ENCODE peak calls at places on chromosomes 7 and 10, in four cellular contexts. X, N, C and Q are unnamed samples.

GRCh38 chr10:70593513-70593890 is 9.0 kb downstream of the PRF1 start:
- DNase-seq in C (no peak), N (no peak), X (no peak), Q (no peak)

GRCh38 chr10:88897019-88897853 is 17.2 kb downstream of the STAMBPL1 start:
- DNase-seq in X (no peak), C (no peak), N (peak), Q (no peak)

GRCh38 chr10:43898592-43898991 is 249.9 kb upstream of the ZNF32 start:
- DNase-seq in N (no peak), X (no peak), C (no peak), Q (no peak)

GRCh38 chr10:125156739-125157472 is 3.5 kb downstream of the CTBP2 start:
- DNase-seq in X (no peak), C (no peak), N (no peak), Q (no peak)

GRCh38 chr10:84179059-84179710 is 5.6 kb downstream of the GPR15LG start:
- DNase-seq in X (no peak), N (no peak), C (no peak), Q (no peak)

GRCh38 chr10:117262296-117263293 is 21.7 kb downstream of the SLC18A2 start:
- DNase-seq in N (peak), C (no peak), X (no peak), Q (no peak)

GRCh38 chr7:27607210-27607606 is 55.5 kb downstream of the HIBADH start:
- DNase-seq in C (no peak), N (no peak), X (no peak), Q (no peak)

GRCh38 chr10:51937736-51938135 is 238.3 kb upstream of the CSTF2T start:
- DNase-seq in C (no peak), N (no peak), X (no peak), Q (no peak)

GRCh38 chr10:100743626-100744135 is 1.7 kb upstream of the PAX2 start:
- DNase-seq in X (peak), N (peak), C (no peak), Q (peak)

GRCh38 chr10:100662067-100662466 is 83.3 kb upstream of the PAX2 start:
- DNase-seq in N (no peak), X (no peak), C (no peak), Q (no peak)

GRCh38 chr7:47254081-47255006 is 327.6 kb downstream of the TNS3 start:
- DNase-seq in X (peak), C (no peak), N (peak), Q (peak)

GRCh38 chr10:111146025-111146640 is 69.3 kb downstream of the ADRA2A start:
- DNase-seq in C (no peak), X (no peak), N (no peak), Q (no peak)

GRCh38 chr10:15168296-15168780 is at the start of gene NMT2:
- DNase-seq in X (no peak), N (peak), C (no peak), Q (peak)

GRCh38 chr7:67753891-67754290 is 757.3 kb downstream of the TYW1 start:
- DNase-seq in C (no peak), X (no peak), N (peak), Q (no peak)

GRCh38 chr7:48426966-48427555 is 255.8 kb downstream of the ABCA13 start:
- DNase-seq in N (no peak), C (no peak), X (no peak), Q (no peak)

GRCh38 chr7:130024390-130024789 is 26.8 kb downstream of the ZC3HC1 start:
- DNase-seq in C (no peak), N (no peak), X (no peak), Q (no peak)
- TF ChIP-seq TARDBP in C (no peak), N (no peak), X (no peak), Q (no peak)

GRCh38 chr10:62996925-62997324 is 136.2 kb upstream of the NRBF2 start:
- DNase-seq in C (no peak), X (no peak), N (no peak), Q (no peak)
- TF ChIP-seq TARDBP in C (no peak), X (no peak), N (no peak), Q (no peak)

GRCh38 chr10:26887611-26888215 is 27.0 kb upstream of the ABI1 start:
- DNase-seq in X (no peak), N (no peak), C (no peak), Q (no peak)

GRCh38 chr10:26890956-26891355 is 30.2 kb upstream of the ABI1 start:
- DNase-seq in C (no peak), N (peak), X (peak), Q (no peak)
- TF ChIP-seq TARDBP in C (no peak), N (no peak), X (no peak), Q (no peak)

DNA sequence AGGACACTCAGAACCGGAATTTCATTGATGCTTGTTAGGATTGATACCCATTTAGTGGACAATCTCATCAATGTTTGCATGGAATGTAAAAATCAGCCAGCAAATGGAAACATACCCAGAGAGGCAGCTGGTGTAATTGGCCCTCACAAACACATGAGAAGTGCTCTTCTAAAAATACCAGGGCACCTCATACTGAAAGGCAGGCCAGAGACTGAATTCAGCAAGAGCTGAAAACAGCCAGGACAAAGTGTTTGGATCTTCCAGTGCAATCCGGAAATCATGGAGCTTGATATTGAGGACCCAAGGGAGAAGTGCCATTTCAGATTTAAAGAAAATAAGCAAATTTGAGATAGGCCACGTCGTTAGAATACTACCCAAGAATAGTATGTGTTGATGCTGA is 498.6 kb downstream of the GALNT17 start:
- DNase-seq in C (no peak), N (no peak), X (no peak), Q (no peak)
- TF ChIP-seq TARDBP in C (no peak), N (no peak), X (no peak), Q (no peak)

GRCh38 chr7:76317782-76318487 is 15.5 kb downstream of the HSPB1 start:
- DNase-seq in X (peak), C (peak), N (peak), Q (peak)

GRCh38 chr7:76314042-76314721 is 11.7 kb downstream of the HSPB1 start:
- DNase-seq in C (peak), X (peak), N (peak), Q (peak)

GRCh38 chr7:76316984-76317781 is 14.7 kb downstream of the HSPB1 start:
- DNase-seq in C (no peak), N (no peak), X (no peak), Q (no peak)

GRCh38 chr7:76318488-76319353 is 16.2 kb downstream of the HSPB1 start:
- DNase-seq in C (peak), N (peak), X (peak), Q (peak)

DNA sequence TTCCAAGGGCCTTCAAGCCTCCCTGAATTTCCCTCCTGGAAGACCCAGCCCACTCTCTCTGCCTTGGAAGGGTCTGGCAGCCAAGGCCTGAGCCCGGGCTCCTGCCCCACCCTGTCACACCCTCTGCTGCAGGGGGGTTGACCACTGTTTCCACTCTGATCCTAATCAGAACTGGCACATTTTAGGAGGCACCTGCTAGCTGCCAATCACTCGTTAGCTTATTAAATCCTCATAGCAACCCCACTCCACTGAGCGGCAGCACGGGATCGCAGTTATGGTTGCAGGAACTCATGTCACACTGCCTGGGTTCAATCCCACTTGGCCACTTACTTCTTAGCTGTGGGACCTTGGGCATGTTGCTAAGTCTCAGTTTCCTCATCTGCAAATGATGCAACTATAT is 12.9 kb downstream of the HSPB1 start:
- DNase-seq in X (no peak), C (no peak), N (no peak), Q (no peak)
- TF ChIP-seq TARDBP in X (no peak), C (no peak), N (no peak), Q (no peak)

DNA sequence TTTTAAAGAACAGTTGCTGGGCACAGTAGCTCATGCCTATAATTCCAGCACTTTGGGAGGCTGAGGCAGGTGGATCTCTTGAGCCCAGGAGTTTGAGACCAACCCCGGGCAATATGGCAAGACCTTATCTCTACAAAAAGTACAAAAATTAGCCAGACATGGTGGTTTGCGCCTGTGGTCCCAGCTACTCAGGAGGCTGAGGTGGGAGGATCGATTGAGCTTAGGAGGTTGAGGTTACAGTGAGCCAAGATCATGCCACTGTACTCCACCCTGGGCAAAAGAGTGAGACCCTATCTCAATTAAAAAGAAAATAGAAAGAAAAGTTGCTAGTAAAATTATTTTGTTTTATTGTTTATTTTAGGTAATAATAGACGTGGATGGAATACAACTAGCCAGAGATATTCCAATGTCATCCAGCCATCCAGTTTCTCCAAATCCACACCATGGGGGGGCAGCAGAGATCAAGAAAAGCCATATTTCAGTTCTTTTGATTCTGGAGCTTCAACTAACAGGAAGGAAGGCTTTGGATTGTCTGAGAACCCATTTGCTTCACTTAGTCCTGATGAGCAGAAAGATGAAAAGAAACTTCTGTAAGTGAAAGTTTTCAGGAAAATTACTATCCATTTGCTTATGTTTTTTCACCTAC is 3.0 kb downstream of the NUP42 start:
- DNase-seq in N (peak), X (peak), C (peak), Q (peak)
- TF ChIP-seq TARDBP in N (no peak), X (no peak), C (no peak), Q (no peak)

GRCh38 chr10:131930150-131930549 is 29.3 kb downstream of the PPP2R2D start:
- DNase-seq in N (no peak), C (no peak), X (no peak), Q (no peak)

GRCh38 chr10:131929122-131929845 is 28.5 kb downstream of the PPP2R2D start:
- DNase-seq in N (no peak), X (no peak), C (no peak), Q (no peak)

GRCh38 chr10:131926743-131927595 is 26.2 kb downstream of the PPP2R2D start:
- DNase-seq in N (no peak), C (no peak), X (no peak), Q (no peak)

GRCh38 chr10:131926253-131926652 is 25.4 kb downstream of the PPP2R2D start:
- DNase-seq in C (no peak), N (no peak), X (no peak), Q (no peak)

DNA sequence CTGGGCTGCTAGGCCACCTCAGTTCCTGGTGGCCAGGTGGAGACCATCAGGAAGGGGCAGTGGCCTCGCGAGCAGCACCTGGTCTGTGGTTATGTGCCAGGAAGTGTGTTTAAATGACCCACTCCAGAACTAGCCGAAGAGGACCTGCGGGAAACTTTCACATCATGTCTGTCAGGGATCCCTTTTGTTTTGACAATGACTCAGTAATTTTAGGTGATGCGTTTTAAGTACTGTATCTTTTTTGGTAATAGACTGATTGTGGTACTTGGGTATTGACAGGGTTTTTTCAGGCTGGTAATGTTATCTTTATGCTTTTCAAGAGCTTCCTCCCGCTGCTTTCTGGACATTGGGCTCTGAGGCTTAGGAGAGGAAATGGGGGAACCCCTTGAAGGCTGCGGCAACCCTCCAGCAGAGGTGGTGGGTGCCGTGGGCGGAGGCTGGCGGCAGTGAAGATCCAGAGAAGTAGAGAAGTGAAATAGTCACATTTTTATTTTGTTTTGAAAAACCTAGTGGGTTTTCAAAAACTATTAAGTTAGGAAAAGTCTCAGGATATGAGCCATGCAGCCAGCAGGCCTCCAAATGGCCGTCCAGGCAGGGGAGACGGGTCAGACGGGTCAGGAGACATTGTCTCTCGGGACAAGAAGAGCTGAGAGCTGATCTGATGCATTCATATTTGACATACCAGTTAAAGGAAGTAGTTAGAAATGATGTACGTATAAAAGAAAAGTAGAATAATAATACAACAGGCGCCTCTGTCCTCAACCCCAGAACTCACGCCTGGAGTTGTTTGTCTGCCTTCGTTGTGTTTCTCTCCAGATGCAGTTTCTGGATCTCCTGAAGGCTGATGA is 27.7 kb downstream of the PPP2R2D start:
- DNase-seq in N (no peak), C (peak), X (no peak), Q (no peak)
- TF ChIP-seq TARDBP in N (no peak), C (no peak), X (no peak), Q (no peak)